ENCODE peak calls at places on chromosomes 4 and X, in seven cellular contexts. R is AG04450; B is uterus; P is CD4-positive, alpha-beta T cell; D is heart right ventricle; O is transverse colon; H is fibroblast of lung. L is an unnamed sample.

GRCh38 chr4:15913631-15913970 is 24.9 kb downstream of the FGFBP1 start:
- DNase-seq in R (peak; percentile 71), B (no peak), P (no peak), D (no peak), O (no peak), H (peak; percentile 99), L (no peak)

GRCh38 chr4:119233750-119234149 is 21.2 kb downstream of the USP53 start:
- DNase-seq in R (no peak), B (peak; percentile 14), P (no peak), D (no peak), O (no peak), H (no peak), L (no peak)

GRCh38 chr4:59630922-59631321 is 1569.2 kb upstream of the ADGRL3 start:
- DNase-seq in R (no peak), B (no peak), P (no peak), D (no peak), O (no peak), H (no peak), L (no peak)

GRCh38 chr4:102064747-102065442 is 274.4 kb downstream of the BANK1 start:
- DNase-seq in R (no peak), B (no peak), P (no peak), D (no peak), O (no peak), H (no peak), L (no peak)

GRCh38 chr4:174198396-174199179 is 84.9 kb downstream of the FBXO8 start:
- DNase-seq in R (peak; percentile 37), B (no peak), P (no peak), D (no peak), O (no peak), H (peak; percentile 74), L (no peak)

GRCh38 chrX:116306218-116306617 is 130.2 kb upstream of the SLC6A14 start:
- DNase-seq in R (no peak), B (no peak), P (no peak), D (no peak), O (no peak), H (no peak), L (no peak)

GRCh38 chr4:94253036-94253435 is 45.4 kb downstream of the SMARCAD1 start:
- DNase-seq in R (no peak), B (no peak), P (no peak), D (no peak), O (no peak), H (peak; percentile 33), L (no peak)

GRCh38 chrX:19888419-19888879 is 1.0 kb upstream of the SH3KBP1 start:
- DNase-seq in R (peak; percentile 36), B (peak; percentile 42), P (peak; percentile 9), D (no peak), O (no peak), H (peak; percentile 67), L (no peak)

GRCh38 chr4:151218343-151218742 is 58.6 kb upstream of the PRSS48 start:
- DNase-seq in R (no peak), B (no peak), P (no peak), D (no peak), O (no peak), H (peak; percentile 50), L (no peak)

GRCh38 chrX:10508891-10509290 is 111.5 kb downstream of the MID1 start:
- DNase-seq in R (no peak), B (no peak), P (no peak), D (no peak), O (no peak), H (no peak), L (no peak)

GRCh38 chr4:3789587-3789986 is 23.4 kb downstream of the ADRA2C start:
- DNase-seq in R (no peak), B (no peak), P (no peak), D (no peak), O (no peak), H (no peak), L (no peak)

GRCh38 chr4:81518762-81519427 is 47.2 kb upstream of the RASGEF1B start:
- DNase-seq in R (no peak), B (no peak), P (no peak), D (no peak), O (no peak), H (no peak), L (no peak)

GRCh38 chrX:150899191-150899757 is 806 bp upstream of the CD99L2 start:
- DNase-seq in R (no peak), B (peak; percentile 22), P (peak; percentile 4), D (peak; percentile 37), O (peak; percentile 58), H (peak; percentile 15), L (no peak)

GRCh38 chrX:5702890-5703289 is 525.8 kb downstream of the NLGN4X start:
- DNase-seq in R (no peak), B (no peak), P (no peak), D (no peak), O (no peak), H (no peak), L (no peak)

GRCh38 chr4:7282786-7283185 is 90.4 kb downstream of the SORCS2 start:
- DNase-seq in R (no peak), B (no peak), P (no peak), D (no peak), O (no peak), H (no peak), L (no peak)

GRCh38 chrX:10549280-10549679 is 71.1 kb downstream of the MID1 start:
- DNase-seq in R (no peak), B (no peak), P (no peak), D (no peak), O (peak; percentile 49), H (peak; percentile 7), L (no peak)

GRCh38 chr4:31370866-31371465 is 650.8 kb downstream of the PCDH7 start:
- DNase-seq in R (no peak), B (no peak), P (no peak), D (no peak), O (no peak), H (peak; percentile 31), L (no peak)

DNA sequence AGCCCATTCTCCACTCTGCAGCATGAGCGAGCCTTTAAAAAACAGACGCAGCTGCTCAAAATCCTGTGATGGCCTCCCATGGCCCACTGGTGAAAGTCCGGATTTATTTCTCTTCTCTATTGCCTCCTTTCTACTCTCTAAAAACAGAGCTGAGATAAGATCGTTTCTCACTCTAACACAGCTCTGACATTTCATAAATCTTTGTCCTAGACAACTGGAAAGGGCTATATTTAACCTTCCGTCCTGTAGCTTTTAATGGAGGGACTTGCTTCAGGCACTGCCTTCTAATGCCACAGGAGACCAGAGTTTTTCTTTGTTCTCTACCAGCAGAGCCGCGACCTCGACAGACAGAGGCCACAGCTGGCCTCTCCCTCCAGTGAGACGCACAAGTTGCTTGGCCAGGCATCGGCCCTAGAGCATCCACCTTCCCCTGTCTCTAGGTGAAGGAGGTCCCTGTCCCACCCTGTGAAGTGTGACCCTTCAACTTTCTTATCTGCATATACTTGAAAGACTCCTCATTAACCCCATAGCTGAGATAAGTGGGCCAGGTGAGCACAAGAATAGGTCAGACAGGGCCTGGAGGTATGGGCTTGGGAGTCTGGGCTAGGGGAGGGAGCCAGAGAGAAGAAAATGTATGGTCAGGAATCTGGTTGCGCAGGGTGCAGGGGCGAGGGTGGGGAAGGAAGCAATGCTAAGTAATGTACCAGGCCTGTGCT is 50.0 kb downstream of the RTL5 start:
- DNase-seq in R (no peak), B (no peak), P (no peak), D (no peak), O (no peak), H (no peak), L (no peak)
- H3K27ac ChIP-seq in R (no peak overlapping the region), B (no peak overlapping the region), P (no peak overlapping the region), D (peak overlapping the region; percentile 17), O (no peak overlapping the region), H (no peak overlapping the region), L (peak overlapping the region; percentile 18)

GRCh38 chr4:11618666-11619282 is 190.1 kb upstream of the HS3ST1 start:
- DNase-seq in R (no peak), B (no peak), P (no peak), D (no peak), O (no peak), H (no peak), L (no peak)
- H3K27ac ChIP-seq in R (no peak overlapping the region), B (no peak overlapping the region), P (no peak overlapping the region), D (no peak overlapping the region), O (peak overlapping the region; percentile 43), H (no peak overlapping the region), L (no peak overlapping the region)

GRCh38 chr4:53764761-53765490 is 173.6 kb upstream of the LNX1 start:
- DNase-seq in R (no peak), B (no peak), P (no peak), D (no peak), O (no peak), H (peak; percentile 60), L (no peak)
- H3K27ac ChIP-seq in R (peak overlapping the region; percentile 89), B (peak overlapping the region; percentile 65), P (no peak overlapping the region), D (no peak overlapping the region), O (peak overlapping the region; percentile 50), H (peak overlapping the region; percentile 63), L (no peak overlapping the region)

GRCh38 chrX:133884430-133885394 is 100.7 kb downstream of the GPC3 start:
- DNase-seq in R (no peak), B (no peak), P (no peak), D (no peak), O (no peak), H (no peak), L (no peak)

GRCh38 chrX:133880032-133880443 is 105.4 kb downstream of the GPC3 start:
- DNase-seq in R (no peak), B (no peak), P (no peak), D (no peak), O (no peak), H (no peak), L (no peak)

GRCh38 chrX:133881893-133882292 is 103.5 kb downstream of the GPC3 start:
- DNase-seq in R (no peak), B (no peak), P (no peak), D (no peak), O (no peak), H (no peak), L (no peak)

DNA sequence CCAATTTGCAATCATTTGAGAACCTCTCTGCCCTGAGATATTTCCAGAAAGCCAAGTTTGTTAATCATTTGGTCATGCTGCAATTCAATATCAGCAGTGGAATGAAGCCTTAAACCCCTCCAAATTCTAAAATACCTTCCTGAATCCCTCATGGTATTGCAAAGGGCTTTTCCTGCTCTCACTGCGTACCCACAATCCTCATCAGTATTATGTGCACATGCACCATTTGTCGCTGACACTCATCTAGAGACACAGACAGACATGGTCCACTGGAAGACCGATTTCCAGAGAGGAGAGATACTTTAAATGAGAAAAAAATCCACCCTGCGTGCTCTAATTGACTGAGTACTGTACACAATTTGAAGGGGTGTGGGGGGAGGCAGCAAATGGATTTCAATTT is 104.4 kb downstream of the GPC3 start:
- DNase-seq in R (no peak), B (no peak), P (no peak), D (no peak), O (no peak), H (no peak), L (no peak)
- H3K27ac ChIP-seq in R (no peak overlapping the region), B (no peak overlapping the region), P (no peak overlapping the region), D (no peak overlapping the region), O (no peak overlapping the region), H (no peak overlapping the region), L (no peak overlapping the region)

DNA sequence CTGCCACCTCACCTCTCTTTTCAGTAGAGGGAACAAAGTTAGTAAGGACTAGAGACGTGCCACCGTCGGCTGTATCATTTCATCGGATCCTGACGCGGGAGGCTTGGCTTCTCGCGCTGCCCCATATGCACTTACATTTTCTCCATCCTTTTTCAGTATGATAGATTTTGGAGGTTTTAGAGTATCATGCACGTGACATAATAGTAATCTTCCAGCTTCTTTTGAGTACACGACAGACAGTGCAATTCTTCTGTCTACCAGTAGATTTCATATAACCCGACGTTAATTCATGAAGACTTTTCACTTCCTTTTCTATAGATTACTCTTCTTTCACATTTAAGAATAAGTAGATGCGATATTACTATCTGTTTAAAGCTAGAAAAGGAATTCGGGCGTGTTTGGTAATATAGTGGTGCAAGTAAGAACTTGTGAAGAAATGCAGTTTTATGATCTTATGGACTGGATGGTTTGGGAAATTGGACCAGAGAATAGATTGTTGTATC is 995 bp downstream of the CDS1 start:
- DNase-seq in R (no peak), B (no peak), P (no peak), D (no peak), O (no peak), H (no peak), L (no peak)
- H3K27ac ChIP-seq in R (no peak overlapping the region), B (peak overlapping the region; percentile 67), P (no peak overlapping the region), D (no peak overlapping the region), O (peak overlapping the region; percentile 90), H (no peak overlapping the region), L (peak overlapping the region; percentile 65)

L was measured in right atrium auricular region.